ENCODE peak calls at places on chromosomes 1 and 21, in four cellular contexts. G is kidney, T is K562, W is breast epithelium. L is an unnamed sample. For H3K36me3, the result is how much of the 10 kb centered on the place peaks cover.

GRCh38 chr1:221810406-221810805 is 68.5 kb upstream of the DUSP10 start:
- DNase-seq in W (no peak), G (no peak), T (no peak), L (no peak)

GRCh38 chr1:83818916-83819315 is 180.0 kb downstream of the TTLL7 start:
- DNase-seq in G (no peak), T (no peak), W (no peak), L (no peak)

GRCh38 chr1:111983500-111983899 is 6.0 kb downstream of the KCND3 start:
- DNase-seq in W (no peak), T (no peak), G (no peak), L (no peak)

GRCh38 chr1:162135271-162135775 is 65.8 kb downstream of the NOS1AP start:
- DNase-seq in T (no peak), W (no peak), G (no peak), L (no peak)

GRCh38 chr1:234369784-234370183 is 3.5 kb upstream of the COA6 start:
- DNase-seq in G (no peak), W (no peak), T (no peak), L (no peak)

GRCh38 chr1:41775961-41776585 is 142.6 kb downstream of the HIVEP3 start:
- DNase-seq in G (no peak), T (no peak), W (no peak), L (no peak)

GRCh38 chr1:200487650-200488049 is 77.8 kb upstream of the ZNF281 start:
- DNase-seq in W (no peak), G (no peak), T (no peak), L (no peak)

GRCh38 chr21:31915566-31915965 is 42.7 kb downstream of the HUNK start:
- DNase-seq in G (no peak), W (no peak), T (no peak), L (no peak)

GRCh38 chr21:46448108-46448507 is 10.6 kb upstream of the DIP2A start:
- DNase-seq in W (no peak), T (no peak), G (no peak), L (no peak)

GRCh38 chr1:54547601-54548388 is at the start of gene ACOT11:
- DNase-seq in W (peak), T (no peak), G (peak), L (peak)

GRCh38 chr1:198024782-198025181 is 107.6 kb downstream of the LHX9 start:
- DNase-seq in T (no peak), G (no peak), W (no peak), L (no peak)

GRCh38 chr1:226827458-226827857 is 43.0 kb upstream of the PSEN2 start:
- DNase-seq in W (peak), T (peak), G (no peak), L (no peak)

GRCh38 chr1:67847466-67847865 is 14.2 kb upstream of the GNG12 start:
- DNase-seq in T (no peak), W (no peak), G (no peak), L (no peak)

GRCh38 chr1:221740260-221740830 is 1.5 kb downstream of the DUSP10 start:
- DNase-seq in G (no peak), T (no peak), W (no peak), L (no peak)

GRCh38 chr1:100883963-100884362 is 10.7 kb downstream of the EXTL2 start:
- DNase-seq in W (no peak), G (no peak), T (peak), L (no peak)

GRCh38 chr1:73673980-73674379 is 524.0 kb downstream of the LRRIQ3 start:
- DNase-seq in T (no peak), W (no peak), G (no peak), L (no peak)

GRCh38 chr1:81760487-81761097 is 40.1 kb upstream of the ADGRL2 start:
- DNase-seq in W (no peak), T (no peak), G (no peak), L (no peak)

GRCh38 chr1:97063532-97063931 is 341.9 kb downstream of the PTBP2 start:
- DNase-seq in G (no peak), T (no peak), W (no peak), L (no peak)

GRCh38 chr1:207866471-207867135 is 44.3 kb downstream of the CD34 start:
- DNase-seq in T (peak), W (peak), G (no peak), L (no peak)

GRCh38 chr21:46649356-46649755 is 13.9 kb downstream of the PRMT2 start:
- DNase-seq in W (no peak), G (no peak), T (no peak), L (peak)

GRCh38 chr1:8880068-8880676 is 1.7 kb upstream of the ENO1 start:
- DNase-seq in T (peak), W (no peak), G (peak), L (no peak)

GRCh38 chr21:36730291-36731281 is 31.7 kb downstream of the SIM2 start:
- DNase-seq in W (no peak), T (no peak), G (no peak), L (peak)

GRCh38 chr21:42518216-42518615 is 4.6 kb downstream of the SLC37A1 start:
- DNase-seq in G (no peak), W (peak), T (no peak), L (no peak)

GRCh38 chr1:26743426-26744059 is 44.2 kb upstream of the PIGV start:
- DNase-seq in G (no peak), W (no peak), T (no peak), L (no peak)

GRCh38 chr1:207259391-207259790 is 62.1 kb upstream of the CD55 start:
- DNase-seq in T (peak), W (no peak), G (no peak), L (no peak)

GRCh38 chr1:93255222-93256079 is 74.9 kb downstream of the CCDC18 start:
- DNase-seq in G (no peak), W (no peak), T (no peak), L (no peak)

GRCh38 chr21:26952274-26953066 is 14.4 kb downstream of the ADAMTS5 start:
- DNase-seq in T (no peak), W (no peak), G (no peak), L (no peak)

GRCh38 chr1:68168545-68169065 is 63.7 kb downstream of the WLS start:
- DNase-seq in T (no peak), G (no peak), W (peak), L (no peak)

GRCh38 chr1:8165595-8166360 is 139.7 kb upstream of the ERRFI1 start:
- DNase-seq in W (no peak), G (no peak), T (peak), L (no peak)

GRCh38 chr1:25675729-25676476 is 59.3 kb downstream of the MAN1C1 start:
- DNase-seq in W (no peak), T (no peak), G (no peak), L (peak)

GRCh38 chr1:241551759-241552638 is 19.8 kb downstream of the KMO start:
- DNase-seq in G (no peak), T (peak), W (no peak), L (peak)

GRCh38 chr1:36257375-36257767 is 33.1 kb downstream of the THRAP3 start:
- DNase-seq in G (no peak), W (no peak), T (peak), L (no peak)

GRCh38 chr1:221923921-221924598 is 182.2 kb upstream of the DUSP10 start:
- DNase-seq in T (no peak), W (no peak), G (no peak), L (no peak)

GRCh38 chr1:232319106-232319505 is 310.8 kb downstream of the SIPA1L2 start:
- DNase-seq in G (no peak), W (no peak), T (no peak), L (no peak)

GRCh38 chr1:218778731-218779130 is 394.9 kb upstream of the LYPLAL1 start:
- DNase-seq in G (no peak), W (no peak), T (no peak), L (no peak)

GRCh38 chr1:34396042-34396441 is 219.3 kb downstream of the C1orf94 start:
- DNase-seq in T (no peak), W (no peak), G (no peak), L (no peak)

DNA sequence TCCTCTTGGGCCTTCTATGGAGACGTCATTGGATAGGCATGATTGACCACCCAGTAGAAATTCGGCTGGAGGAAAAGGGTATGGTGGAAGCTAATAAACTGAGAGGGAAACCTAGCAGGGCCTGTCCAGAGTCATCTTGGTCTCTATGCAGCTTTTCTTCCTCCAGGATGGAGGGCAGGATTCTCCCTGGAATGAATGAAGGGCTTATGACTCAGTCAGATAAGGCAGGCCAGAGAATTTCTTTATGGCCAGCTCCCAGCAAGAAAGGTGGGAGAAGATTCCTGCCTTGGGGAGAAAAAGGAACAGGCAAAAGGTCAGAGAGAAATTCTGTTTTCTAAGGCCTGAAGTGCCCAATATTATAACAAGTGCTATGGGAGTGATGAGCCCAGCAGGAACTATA is 17.1 kb downstream of the FBLIM1 start:
- DNase-seq in W (no peak), T (no peak), G (no peak), L (no peak)
- H3K36me3 ChIP-seq in W (under half), T (under half), G (under half), L (under half)

GRCh38 chr1:244231572-244232315 is 180.7 kb downstream of the ZBTB18 start:
- DNase-seq in T (no peak), W (peak), G (no peak), L (no peak)
- H3K4me3 ChIP-seq in T (no peak), W (peak), G (peak), L (no peak)

DNA sequence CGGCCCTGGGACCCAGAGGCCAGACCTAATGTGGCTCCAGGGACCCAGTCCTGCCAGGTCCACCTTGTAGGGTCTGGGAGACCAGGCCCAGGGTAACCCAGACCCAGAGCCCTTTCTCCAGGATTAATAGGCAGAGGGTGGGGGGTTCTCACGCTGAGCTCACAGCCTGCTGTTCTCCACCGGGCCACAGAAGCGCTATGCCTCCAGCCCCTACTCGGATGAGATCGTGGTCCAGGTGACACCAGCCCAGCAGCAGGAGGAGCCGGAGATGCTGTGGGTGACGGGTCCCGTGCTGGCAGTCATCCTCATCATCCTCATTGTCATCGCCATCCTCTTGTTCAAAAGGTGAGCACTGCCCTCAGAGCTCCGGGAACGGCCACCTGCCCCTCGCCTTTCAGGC is 43.3 kb upstream of the KDM4A start:
- DNase-seq in T (peak), G (no peak), W (no peak), L (no peak)
- H3K36me3 ChIP-seq in T (under half), G (under half), W (under half), L (under half)

GRCh38 chr1:229352975-229353374 is 10.1 kb upstream of the CCSAP start:
- DNase-seq in W (no peak), T (no peak), G (no peak), L (no peak)
- H3K4me3 ChIP-seq in W (no peak), T (no peak), G (no peak), L (no peak)

GRCh38 chr21:39155578-39155977 is 27.7 kb downstream of the PSMG1 start:
- DNase-seq in T (no peak), G (no peak), W (no peak), L (no peak)
- H3K36me3 ChIP-seq in T (under half), G (under half), W (under half), L (under half)

GRCh38 chr1:19505694-19506457 is 20.5 kb upstream of the CAPZB start:
- DNase-seq in W (no peak), G (peak), T (no peak), L (no peak)
- H3K4me3 ChIP-seq in W (no peak), G (no peak), T (no peak), L (peak)

L was measured in spleen.